ENCODE peak calls at places on chromosomes 3 and 15, in nine cellular contexts. Z is activated B cell treated with CpG ODN at 0.5 μM for 24 hours; K is transverse colon; W is activated CD8-positive, alpha-beta memory T cell treated with anti-CD3 and anti-CD28 coated beads, Interleukin-2, amount 50 U/mL, for 4 hours; J is activated effector memory CD4-positive, alpha-beta T cell treated with anti-CD3 and anti-CD28 coated beads, Interleukin-2, amount 50 U/mL, for 16 hours; B is amniotic epithelial cell; E is cardiac muscle cell; A is COR-L47; I is stomach. G is an unnamed sample.

GRCh38 chr3:138964264-138964663 is 17.2 kb downstream of the FOXL2NB start:
- DNase-seq in Z (no peak), K (no peak), W (no peak), J (no peak), B (no peak), E (no peak), A (no peak), I (no peak), G (no peak)

GRCh38 chr3:23253214-23253613 is 50.1 kb downstream of the UBE2E2 start:
- DNase-seq in Z (no peak), K (no peak), W (no peak), J (no peak), B (no peak), E (no peak), A (no peak), I (no peak), G (no peak)

GRCh38 chr15:51108933-51109550 is 14.3 kb upstream of the TNFAIP8L3 start:
- DNase-seq in Z (no peak), K (no peak), W (no peak), J (no peak), B (peak; percentile 68), E (peak; percentile 63), A (no peak), I (no peak), G (no peak)

GRCh38 chr3:178060406-178060805 is 475.8 kb upstream of the KCNMB2 start:
- DNase-seq in Z (no peak), K (no peak), W (no peak), J (no peak), B (peak; percentile 70), E (peak; percentile 66), A (no peak), I (no peak), G (no peak)

GRCh38 chr3:44114142-44114541 is 127.5 kb upstream of the TOPAZ1 start:
- DNase-seq in Z (peak; percentile 43), K (peak; percentile 65), W (peak; percentile 35), J (peak; percentile 74), B (peak; percentile 37), E (peak; percentile 34), A (no peak), I (peak; percentile 61), G (peak; percentile 34)

GRCh38 chr3:43259626-43260025 is 26.7 kb upstream of the SNRK start:
- DNase-seq in Z (no peak), K (no peak), W (no peak), J (no peak), B (no peak), E (no peak), A (no peak), I (no peak), G (no peak)

GRCh38 chr15:65942436-65942835 is 73.1 kb downstream of the RAB11A start:
- DNase-seq in Z (no peak), K (no peak), W (no peak), J (no peak), B (peak; percentile 22), E (no peak), A (no peak), I (no peak), G (no peak)

GRCh38 chr15:88648357-88649214 is 9.8 kb downstream of the ISG20 start:
- DNase-seq in Z (peak; percentile 15), K (peak; percentile 73), W (no peak), J (peak; percentile 75), B (no peak), E (no peak), A (no peak), I (peak; percentile 79), G (no peak)

GRCh38 chr15:46567968-46568367 is 933.1 kb downstream of the SQOR start:
- DNase-seq in Z (no peak), K (no peak), W (no peak), J (no peak), B (no peak), E (no peak), A (no peak), I (no peak), G (no peak)

GRCh38 chr3:45612918-45613602 is 18.5 kb downstream of the LIMD1 start:
- DNase-seq in Z (no peak), K (peak; percentile 37), W (no peak), J (no peak), B (peak; percentile 18), E (peak; percentile 57), A (no peak), I (no peak), G (no peak)

GRCh38 chr15:52326758-52327157 is 31.2 kb upstream of the MYO5C start:
- DNase-seq in Z (no peak), K (no peak), W (no peak), J (no peak), B (peak; percentile 69), E (peak; percentile 33), A (no peak), I (no peak), G (no peak)

GRCh38 chr15:36912311-36912712 is 188.0 kb downstream of the MEIS2 start:
- DNase-seq in Z (no peak), K (no peak), W (no peak), J (no peak), B (peak; percentile 87), E (peak; percentile 76), A (no peak), I (no peak), G (no peak)

GRCh38 chr15:91336691-91337090 is 236.6 kb downstream of the SV2B start:
- DNase-seq in Z (no peak), K (no peak), W (no peak), J (no peak), B (no peak), E (no peak), A (no peak), I (no peak), G (no peak)

GRCh38 chr3:106813742-106814141 is 563.5 kb upstream of the CCDC54 start:
- DNase-seq in Z (no peak), K (no peak), W (no peak), J (no peak), B (no peak), E (peak; percentile 43), A (no peak), I (no peak), G (no peak)